ENCODE peak calls at places on chromosome 6, in five cellular contexts. Y is HCT116, S is SK-N-SH, L is H1, C is HepG2. I is an unnamed sample.

GRCh38 chr6:142058216-142058925 is 74.4 kb upstream of the GJE1 start:
- DNase-seq in C (no peak), L (no peak), S (no peak), Y (no peak), I (no peak)

GRCh38 chr6:28634758-28635546 is 109.3 kb downstream of the GPX5 start:
- DNase-seq in L (no peak), S (peak), Y (no peak), C (peak), I (no peak)

GRCh38 chr6:53302678-53303360 is 45.9 kb downstream of the ELOVL5 start:
- DNase-seq in C (peak), L (no peak), Y (no peak), S (no peak), I (no peak)

GRCh38 chr6:128327890-128328289 is 192.5 kb downstream of the PTPRK start:
- DNase-seq in S (peak), C (peak), Y (peak), L (no peak), I (peak)

GRCh38 chr6:129491436-129491835 is 218.5 kb downstream of the ARHGAP18 start:
- DNase-seq in S (no peak), C (no peak), Y (no peak), L (no peak), I (no peak)

GRCh38 chr6:90169328-90169886 is 127.2 kb downstream of the BACH2 start:
- DNase-seq in Y (no peak), L (no peak), C (no peak), S (no peak), I (no peak)

GRCh38 chr6:16158943-16159557 is 30.2 kb downstream of the MYLIP start:
- DNase-seq in Y (no peak), L (no peak), S (no peak), C (no peak), I (no peak)

GRCh38 chr6:80196914-80197313 is 90.4 kb downstream of the BCKDHB start:
- DNase-seq in C (no peak), L (no peak), Y (no peak), S (no peak), I (peak)

GRCh38 chr6:74807701-74808100 is 398.2 kb downstream of the COL12A1 start:
- DNase-seq in L (no peak), Y (no peak), S (no peak), C (no peak), I (no peak)

GRCh38 chr6:124949706-124950105 is 12.5 kb upstream of the RNF217 start:
- DNase-seq in L (no peak), S (no peak), Y (no peak), C (no peak), I (no peak)

GRCh38 chr6:1395941-1396908 is 6.8 kb downstream of the FOXF2 start:
- DNase-seq in S (no peak), Y (no peak), C (no peak), L (no peak), I (no peak)

GRCh38 chr6:5697508-5697907 is 309.2 kb downstream of the NRN1 start:
- DNase-seq in C (no peak), S (no peak), Y (no peak), L (no peak), I (no peak)
- TF ChIP-seq JUND in C (no peak), S (no peak), Y (no peak), L (no peak), I (no peak)

GRCh38 chr6:134537146-134537555 is 219.2 kb upstream of the SGK1 start:
- DNase-seq in S (no peak), L (no peak), C (no peak), Y (peak), I (no peak)
- TF ChIP-seq JUND in S (peak), L (no peak), C (no peak), Y (peak), I (no peak)

GRCh38 chr6:163438298-163438939 is 23.9 kb downstream of the QKI start:
- DNase-seq in S (no peak), L (no peak), C (no peak), Y (no peak), I (no peak)

GRCh38 chr6:163443985-163444553 is 29.6 kb downstream of the QKI start:
- DNase-seq in S (peak), Y (no peak), L (no peak), C (peak), I (no peak)

GRCh38 chr6:163446529-163446928 is 32.0 kb downstream of the QKI start:
- DNase-seq in L (no peak), S (no peak), C (peak), Y (no peak), I (no peak)

GRCh38 chr6:163438940-163439335 is 24.4 kb downstream of the QKI start:
- DNase-seq in Y (no peak), C (peak), L (no peak), S (peak), I (no peak)

GRCh38 chr6:163442336-163442735 is 27.8 kb downstream of the QKI start:
- DNase-seq in L (no peak), Y (no peak), S (no peak), C (no peak), I (no peak)
- TF ChIP-seq JUND in L (no peak), Y (no peak), S (no peak), C (no peak), I (no peak)

DNA sequence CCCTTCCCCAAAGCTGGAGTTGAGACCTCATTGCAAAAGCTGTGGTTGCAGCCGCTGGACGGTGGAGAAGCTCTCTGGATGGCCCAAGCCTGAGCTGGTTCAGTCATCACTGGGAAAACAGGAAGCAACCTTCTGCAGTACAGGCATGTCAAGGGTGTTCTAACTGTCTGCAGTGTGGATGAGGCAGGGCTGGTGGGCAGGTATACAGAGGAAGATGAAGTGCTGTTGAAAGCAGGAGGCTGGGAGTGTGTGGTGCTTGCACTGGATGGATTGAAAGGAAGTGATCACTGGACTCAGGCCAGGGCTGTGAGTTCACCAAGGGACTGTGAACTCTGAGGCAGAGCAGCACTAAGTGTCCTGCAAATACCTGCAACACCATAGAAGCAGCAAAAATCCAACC is 89.0 kb upstream of the NOX3 start:
- DNase-seq in S (no peak), L (no peak), C (peak), Y (no peak), I (no peak)
- TF ChIP-seq JUND in S (no peak), L (no peak), C (no peak), Y (no peak), I (no peak)

DNA sequence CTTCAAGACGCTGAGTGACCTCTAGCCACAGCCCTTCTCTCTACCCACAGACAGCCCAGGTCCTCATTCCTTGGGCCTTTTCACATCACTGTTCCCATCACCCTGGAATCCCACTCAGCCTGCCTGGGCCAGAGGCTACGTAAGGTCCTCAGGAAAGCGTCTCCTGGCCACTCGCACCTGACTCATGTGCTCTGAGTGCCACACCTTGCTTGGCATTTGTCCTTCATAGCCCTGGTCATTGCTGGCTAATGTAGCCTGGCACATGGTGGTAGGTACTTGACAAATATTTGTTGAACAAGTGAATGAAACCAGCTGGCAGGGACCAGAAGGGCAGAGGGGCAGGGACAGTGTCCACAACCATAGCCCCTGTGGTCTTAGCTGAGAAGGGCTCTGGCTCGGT is 50.6 kb upstream of the FANCE start:
- DNase-seq in C (no peak), L (no peak), Y (no peak), S (no peak), I (no peak)
- TF ChIP-seq JUND in C (no peak), L (no peak), Y (no peak), S (no peak), I (no peak)